ENCODE peak calls at places on chromosome X, in seven cellular contexts. H is HepG2, M is SK-N-SH, P is A549, S is WTC11, E is K562, Y is endothelial cell of umbilical vein. B is an unnamed sample.
A peak's percentile ranks its signal among the peaks of the same experiment; 100 is the strongest.

GRCh38 chrX:97858592-97858991 is 974.9 kb downstream of the RPA4 start:
- DNase-seq in H (no peak), M (no peak), P (no peak), S (no peak), E (no peak), Y (peak; percentile 56), B (no peak)

GRCh38 chrX:39900788-39901170 is 197.0 kb downstream of the BCOR start:
- DNase-seq in H (no peak), M (peak; percentile 71), P (no peak), S (no peak), E (no peak), Y (no peak), B (no peak)

GRCh38 chrX:24703185-24703494 is 9.4 kb downstream of the POLA1 start:
- DNase-seq in H (no peak), M (no peak), P (no peak), S (no peak), E (no peak), Y (no peak), B (no peak)

GRCh38 chrX:7190157-7190556 is 42.2 kb upstream of the PUDP start:
- DNase-seq in H (no peak), M (no peak), P (no peak), S (no peak), E (no peak), Y (no peak), B (no peak)

GRCh38 chrX:134572816-134573682 is 85.2 kb downstream of the PLAC1 start:
- DNase-seq in H (no peak), M (no peak), P (peak; percentile 80), S (no peak), E (peak; percentile 27), Y (no peak), B (no peak)

GRCh38 chrX:54494970-54495813 is 842 bp downstream of the FGD1 start:
- DNase-seq in H (no peak), M (peak; percentile 73), P (peak; percentile 20), S (peak; percentile 15), E (no peak), Y (peak; percentile 28), B (no peak)

GRCh38 chrX:41721590-41721989 is 2.4 kb upstream of the GPR82 start:
- DNase-seq in H (no peak), M (no peak), P (no peak), S (no peak), E (no peak), Y (no peak), B (no peak)

GRCh38 chrX:70171636-70172035 is 5.6 kb upstream of the DGAT2L6 start:
- DNase-seq in H (no peak), M (no peak), P (no peak), S (no peak), E (no peak), Y (no peak), B (no peak)

GRCh38 chrX:149272690-149273463 is 232.2 kb downstream of the IDS start:
- DNase-seq in H (no peak), M (no peak), P (no peak), S (no peak), E (no peak), Y (peak; percentile 37), B (no peak)

GRCh38 chrX:126030021-126030420 is 136.1 kb downstream of the DCAF12L2 start:
- DNase-seq in H (no peak), M (no peak), P (no peak), S (no peak), E (no peak), Y (no peak), B (no peak)

GRCh38 chrX:38717871-38718270 is 83.4 kb upstream of the MID1IP1 start:
- DNase-seq in H (peak; percentile 16), M (peak; percentile 32), P (peak; percentile 47), S (no peak), E (peak; percentile 41), Y (peak; percentile 4), B (no peak)

GRCh38 chrX:119025900-119026299 is 46.9 kb upstream of the CT47C1 start:
- DNase-seq in H (no peak), M (no peak), P (no peak), S (no peak), E (no peak), Y (no peak), B (no peak)

GRCh38 chrX:265502-265901 is 15.7 kb upstream of the PLCXD1 start:
- DNase-seq in H (no peak), M (no peak), P (no peak), S (peak; percentile 5), E (no peak), Y (no peak), B (no peak)

GRCh38 chrX:18677140-18677834 is 5.4 kb upstream of the RS1 start:
- DNase-seq in H (no peak), M (no peak), P (no peak), S (no peak), E (peak; percentile 11), Y (no peak), B (no peak)

GRCh38 chrX:71492086-71493065 is 40.5 kb upstream of the OGT start:
- DNase-seq in H (no peak), M (peak; percentile 15), P (peak; percentile 50), S (no peak), E (no peak), Y (peak; percentile 40), B (no peak)

GRCh38 chrX:97238632-97239031 is 354.9 kb downstream of the RPA4 start:
- DNase-seq in H (no peak), M (no peak), P (peak; percentile 18), S (no peak), E (no peak), Y (peak; percentile 82), B (no peak)

GRCh38 chrX:69021561-69021960 is 143.7 kb downstream of the PJA1 start:
- DNase-seq in H (no peak), M (no peak), P (no peak), S (no peak), E (no peak), Y (no peak), B (no peak)

GRCh38 chrX:113892891-113893290 is 691.0 kb upstream of the HTR2C start:
- DNase-seq in H (no peak), M (no peak), P (no peak), S (no peak), E (no peak), Y (no peak), B (no peak)

GRCh38 chrX:44529315-44529714 is 13.3 kb downstream of the FUNDC1 start:
- DNase-seq in H (no peak), M (no peak), P (no peak), S (no peak), E (no peak), Y (no peak), B (no peak)

GRCh38 chrX:40908857-40909475 is 173.6 kb upstream of the MED14 start:
- DNase-seq in H (no peak), M (no peak), P (no peak), S (no peak), E (no peak), Y (no peak), B (no peak)

GRCh38 chrX:119399772-119400101 is 601 bp downstream of the SLC25A43 start:
- DNase-seq in H (no peak), M (no peak), P (no peak), S (peak; percentile 38), E (no peak), Y (peak; percentile 9), B (no peak)

GRCh38 chrX:12973561-12974216 is 1.2 kb upstream of the TMSB4X start:
- DNase-seq in H (no peak), M (no peak), P (no peak), S (no peak), E (no peak), Y (peak; percentile 37), B (no peak)

GRCh38 chrX:130628522-130628921 is 226.7 kb downstream of the RBMX2 start:
- DNase-seq in H (no peak), M (no peak), P (no peak), S (no peak), E (no peak), Y (no peak), B (no peak)

GRCh38 chrX:50827996-50828395 is 14.0 kb upstream of the SHROOM4 start:
- DNase-seq in H (no peak), M (no peak), P (peak; percentile 31), S (no peak), E (no peak), Y (peak; percentile 12), B (no peak)

GRCh38 chrX:101347859-101348451 is 587 bp downstream of the TIMM8A start:
- DNase-seq in H (peak; percentile 43), M (peak; percentile 46), P (peak; percentile 5), S (no peak), E (no peak), Y (peak; percentile 22), B (no peak)
- TF ChIP-seq MAX in H (no peak), M (no peak), P (no peak), S (no peak), E (no peak), Y (no peak), B (no peak)

DNA sequence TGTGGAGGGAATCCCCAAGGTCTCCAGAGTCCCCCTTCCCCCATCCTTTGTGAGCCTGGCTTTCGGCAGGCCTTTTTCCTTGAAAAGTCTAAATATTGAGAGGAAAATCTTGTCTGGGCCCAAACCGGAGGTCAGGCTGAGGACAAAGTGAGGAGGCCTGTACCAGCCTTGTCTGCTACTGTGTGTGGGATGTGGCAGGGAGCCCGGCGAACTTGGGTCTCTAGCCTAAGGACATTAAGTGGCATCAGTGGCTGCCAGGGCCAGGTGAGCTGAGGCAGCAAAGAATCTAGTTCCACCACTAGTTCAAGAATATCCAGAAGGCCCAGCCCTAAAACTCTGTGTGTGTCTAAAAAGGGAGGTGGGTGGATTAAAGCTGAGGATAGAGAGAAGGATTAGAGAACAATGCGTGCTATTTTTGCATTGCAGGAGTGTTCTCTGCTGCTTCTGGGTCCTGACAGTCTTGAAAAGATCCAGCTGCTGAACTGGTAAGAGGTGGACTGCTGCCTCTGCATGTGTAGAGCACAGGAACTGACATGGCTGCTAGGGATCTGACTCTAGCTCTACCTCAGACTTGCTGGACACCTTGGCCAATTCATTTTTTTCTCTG is 1.2 kb upstream of the AMER1 start:
- DNase-seq in H (no peak), M (no peak), P (no peak), S (no peak), E (no peak), Y (no peak), B (no peak)
- TF ChIP-seq MAX in H (no peak), M (no peak), P (no peak), S (no peak), E (no peak), Y (no peak), B (no peak)

DNA sequence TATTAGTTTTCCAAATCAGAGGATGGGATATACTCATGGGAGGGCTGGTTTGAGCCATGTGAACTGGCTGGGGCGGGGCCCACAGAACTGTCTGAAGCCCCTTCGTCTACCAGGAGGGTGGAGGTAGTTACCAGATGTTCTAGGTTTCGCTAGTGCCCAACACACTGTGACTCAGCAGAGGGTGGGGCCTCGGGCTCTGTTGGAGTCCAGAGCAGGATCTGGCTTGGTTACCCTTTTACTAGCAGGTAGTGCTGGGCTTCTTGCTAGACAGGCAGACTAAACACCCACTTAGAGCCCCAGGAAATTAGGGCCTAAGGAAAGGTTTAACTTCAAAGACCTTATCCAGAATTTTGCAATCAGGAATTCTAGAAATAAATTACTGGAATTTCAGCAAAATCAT is 56.2 kb upstream of the CHRDL1 start:
- DNase-seq in H (no peak), M (no peak), P (peak; percentile 13), S (peak; percentile 5), E (peak; percentile 14), Y (no peak), B (no peak)
- TF ChIP-seq MAX in H (no peak), M (no peak), P (no peak), S (no peak), E (no peak), Y (no peak), B (no peak)

GRCh38 chrX:101190736-101191135 is 28.9 kb upstream of the DRP2 start:
- DNase-seq in H (no peak), M (no peak), P (no peak), S (no peak), E (no peak), Y (no peak), B (no peak)

GRCh38 chrX:101191217-101191750 is 28.3 kb upstream of the DRP2 start:
- DNase-seq in H (no peak), M (peak; percentile 14), P (no peak), S (peak; percentile 54), E (peak; percentile 84), Y (peak; percentile 29), B (no peak)

GRCh38 chrX:101195442-101196173 is 24.0 kb upstream of the DRP2 start:
- DNase-seq in H (peak; percentile 41), M (no peak), P (no peak), S (no peak), E (no peak), Y (no peak), B (no peak)
- TF ChIP-seq MAX in H (no peak), M (no peak), P (no peak), S (no peak), E (no peak), Y (no peak), B (no peak)